ENCODE peak calls at places on chromosomes 2 and 18, in eight cellular contexts. P is Calu3; I is foreskin fibroblast; M is endodermal cell; F is GM23338; T is activated CD8-positive, alpha-beta T cell treated with anti-CD3 and anti-CD28 coated beads for 36 hours; X is upper lobe of left lung; R is astrocyte of the spinal cord. H is an unnamed sample.

GRCh38 chr2:200985806-200986205 is 22.3 kb upstream of the ORC2 start:
- DNase-seq in M (no peak), R (peak; percentile 38), T (no peak), P (no peak), X (no peak), F (no peak), I (peak; percentile 35), H (no peak)

GRCh38 chr2:3612639-3613523 is 18.0 kb downstream of the COLEC11 start:
- DNase-seq in F (no peak), R (no peak), P (no peak), X (no peak), I (no peak), M (no peak), T (no peak), H (no peak)

GRCh38 chr2:10839813-10840212 is 27.2 kb upstream of the PDIA6 start:
- DNase-seq in F (peak; percentile 63), I (no peak), M (peak; percentile 87), X (no peak), P (no peak), R (peak; percentile 12), T (no peak), H (no peak)

GRCh38 chr2:136020831-136021230 is 35.4 kb upstream of the DARS1 start:
- DNase-seq in M (no peak), X (no peak), F (no peak), P (no peak), T (no peak), R (no peak), I (no peak), H (no peak)

GRCh38 chr2:128321784-128322650 is 3.3 kb upstream of the HS6ST1 start:
- DNase-seq in T (peak; percentile 81), M (peak; percentile 93), F (peak; percentile 93), I (peak; percentile 76), X (peak; percentile 89), P (peak; percentile 86), R (peak; percentile 81), H (peak; percentile 93)

GRCh38 chr18:13377496-13377895 is 158.9 kb downstream of the LDLRAD4 start:
- DNase-seq in T (peak; percentile 61), P (no peak), F (no peak), M (peak; percentile 30), X (peak; percentile 28), R (no peak), I (no peak), H (no peak)

GRCh38 chr18:47549141-47549540 is 297.7 kb upstream of the SKOR2 start:
- DNase-seq in F (no peak), M (no peak), P (no peak), T (no peak), I (no peak), R (no peak), X (no peak), H (no peak)

GRCh38 chr2:147331790-147332419 is 512.9 kb upstream of the ACVR2A start:
- DNase-seq in M (peak; percentile 69), P (peak; percentile 53), X (peak; percentile 25), T (peak; percentile 50), F (peak; percentile 90), I (peak; percentile 1), R (peak; percentile 14), H (peak; percentile 7)

GRCh38 chr2:207960911-207961310 is 64.4 kb downstream of the PLEKHM3 start:
- DNase-seq in F (no peak), R (no peak), P (no peak), I (no peak), M (no peak), T (no peak), X (no peak), H (no peak)

GRCh38 chr2:145068509-145068908 is 548.6 kb upstream of the ZEB2 start:
- DNase-seq in X (no peak), F (no peak), T (no peak), R (no peak), P (no peak), I (no peak), M (no peak), H (no peak)

GRCh38 chr2:45962522-45962921 is 311.0 kb downstream of the PRKCE start:
- DNase-seq in X (no peak), P (peak; percentile 34), R (peak; percentile 66), I (peak; percentile 91), M (no peak), T (no peak), F (no peak), H (no peak)

GRCh38 chr2:8442833-8443486 is 238.9 kb upstream of the ID2 start:
- DNase-seq in X (no peak), T (no peak), P (no peak), M (no peak), R (no peak), F (no peak), I (no peak), H (no peak)

GRCh38 chr2:8448822-8449577 is 232.9 kb upstream of the ID2 start:
- DNase-seq in M (peak; percentile 33), F (no peak), P (no peak), T (no peak), I (no peak), X (no peak), R (no peak), H (no peak)

GRCh38 chr2:8447610-8448221 is 234.1 kb upstream of the ID2 start:
- DNase-seq in X (no peak), P (no peak), R (peak; percentile 31), F (no peak), I (peak; percentile 20), M (no peak), T (no peak), H (no peak)

GRCh38 chr2:8441986-8442385 is 239.9 kb upstream of the ID2 start:
- DNase-seq in P (no peak), F (no peak), X (no peak), I (no peak), R (no peak), T (no peak), M (no peak), H (peak; percentile 49)

DNA sequence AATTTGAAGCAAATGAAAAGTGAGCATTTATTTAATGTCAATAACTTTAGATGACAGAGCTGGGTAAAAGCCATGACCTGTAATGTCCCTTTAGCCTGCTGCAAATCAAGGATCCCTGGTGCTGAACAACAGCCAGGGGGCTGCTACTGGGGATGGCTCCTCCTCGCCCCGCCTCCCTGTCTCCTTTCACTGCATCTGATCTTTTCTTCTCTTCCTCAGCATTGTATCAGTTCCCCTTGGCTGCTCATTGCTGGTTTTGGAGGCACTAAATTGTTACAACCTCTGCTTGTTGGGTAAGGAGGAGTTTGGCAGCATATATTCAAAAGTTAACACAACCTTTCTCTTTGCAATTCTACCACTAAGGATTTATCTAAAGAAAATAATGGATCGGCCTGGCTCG is 236.3 kb upstream of the ID2 start:
- DNase-seq in M (peak; percentile 66), I (no peak), P (no peak), X (no peak), R (no peak), T (no peak), F (peak; percentile 8), H (no peak)
- TF ChIP-seq CTCF in M (peak; percentile 45), I (no peak), P (no peak), X (no peak), R (no peak), T (no peak), F (no peak), H (no peak)

GRCh38 chr2:168949324-168949723 is 48.2 kb downstream of the G6PC2 start:
- DNase-seq in X (no peak), I (no peak), T (no peak), P (no peak), F (no peak), R (no peak), M (no peak), H (no peak)

GRCh38 chr2:168952424-168952823 is 51.3 kb downstream of the G6PC2 start:
- DNase-seq in F (no peak), I (no peak), X (no peak), P (no peak), M (no peak), T (no peak), R (no peak), H (no peak)

GRCh38 chr2:168945508-168945907 is 44.4 kb downstream of the G6PC2 start:
- DNase-seq in P (no peak), R (no peak), M (no peak), T (no peak), I (no peak), X (no peak), F (no peak), H (no peak)

GRCh38 chr2:168951871-168952270 is 50.8 kb downstream of the G6PC2 start:
- DNase-seq in P (no peak), I (no peak), T (no peak), R (no peak), X (no peak), M (no peak), F (no peak), H (no peak)

DNA sequence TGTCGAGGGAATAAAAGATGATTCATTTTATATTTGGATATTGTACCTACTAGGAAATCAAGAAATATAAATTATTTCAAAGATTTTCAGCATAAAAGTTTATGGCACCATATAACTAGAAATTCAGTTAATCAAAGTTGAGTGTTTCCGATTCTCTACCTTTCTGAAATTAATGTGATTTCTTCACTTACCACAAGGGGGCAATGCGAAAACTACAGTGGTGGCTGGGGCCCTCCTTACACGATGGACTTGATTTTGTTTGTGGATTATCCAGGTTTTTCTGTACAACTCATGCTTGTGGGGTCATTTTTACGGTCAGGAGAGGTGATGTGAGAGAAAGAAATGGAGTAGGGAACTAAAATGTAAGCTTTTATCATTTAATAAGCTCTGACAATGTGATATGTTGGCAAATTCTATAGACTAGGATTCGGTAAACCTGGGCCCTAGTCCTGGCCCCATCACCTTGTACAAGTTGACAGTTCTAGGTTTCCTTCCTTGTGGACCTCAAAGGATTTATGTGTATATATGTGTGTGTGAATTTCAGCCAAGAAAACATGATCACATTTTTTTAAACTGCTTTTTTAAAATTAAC is 47.6 kb downstream of the G6PC2 start:
- DNase-seq in I (no peak), T (peak; percentile 5), X (no peak), R (no peak), P (peak; percentile 61), M (no peak), F (peak; percentile 63), H (no peak)
- TF ChIP-seq CTCF in I (peak; percentile 53), T (peak; percentile 74), X (peak; percentile 36), R (peak; percentile 64), P (peak; percentile 86), M (peak; percentile 83), F (peak; percentile 73), H (peak; percentile 42)

DNA sequence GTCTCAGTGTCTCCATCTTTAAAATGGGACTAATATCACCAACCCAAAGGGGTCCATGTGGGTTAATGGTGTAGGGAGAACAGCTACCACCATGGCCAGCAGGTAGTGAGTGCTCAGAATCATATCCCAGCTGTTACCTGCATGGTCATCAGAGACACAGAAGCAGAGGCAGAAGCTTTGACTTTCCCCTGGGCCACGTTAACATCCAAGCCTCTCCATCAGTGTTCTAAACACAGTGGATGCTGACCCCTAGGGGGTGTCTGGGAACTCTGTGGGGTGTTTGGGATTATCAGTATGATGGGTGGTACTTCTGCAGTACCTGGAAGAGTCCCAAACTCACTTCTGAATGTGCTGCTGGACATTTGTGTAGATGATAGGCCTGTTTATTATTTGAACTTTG is 93.6 kb downstream of the GYPC start:
- DNase-seq in I (no peak), T (peak; percentile 28), M (no peak), X (no peak), P (no peak), R (no peak), F (peak; percentile 17), H (no peak)
- TF ChIP-seq CTCF in I (peak; percentile 17), T (no peak), M (peak; percentile 51), X (no peak), P (no peak), R (no peak), F (peak; percentile 51), H (peak; percentile 16)

DNA sequence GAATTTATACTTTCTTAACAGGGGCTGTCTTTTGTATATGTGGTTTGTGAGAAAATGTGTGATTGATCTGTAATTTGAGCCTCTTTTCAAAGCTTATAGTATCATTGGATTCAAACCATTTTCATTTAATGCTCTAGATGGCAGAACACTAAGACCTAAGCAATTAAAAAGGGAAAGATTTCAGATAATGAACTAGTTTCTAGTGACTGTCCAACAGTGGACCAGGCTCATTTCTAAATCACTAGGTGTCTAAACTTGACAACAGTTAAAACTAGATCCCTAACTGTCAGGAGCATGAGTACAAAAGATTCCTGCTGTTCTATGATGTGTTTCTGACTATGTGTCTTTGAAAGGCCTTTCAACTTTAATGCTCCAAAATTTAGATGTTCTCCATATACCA is 54.6 kb downstream of the ANKRD44 start:
- DNase-seq in T (no peak), P (no peak), X (no peak), F (no peak), M (no peak), R (peak; percentile 32), I (no peak), H (no peak)
- TF ChIP-seq CTCF in T (no peak), P (no peak), X (no peak), F (no peak), M (no peak), R (no peak), I (no peak), H (no peak)

H was measured in GM13976.